ENCODE peak calls at places on chromosomes 16 and 17, in nine cellular contexts. N is heart right ventricle, W is dorsolateral prefrontal cortex, T is ovary, B is uterus, Q is stomach, R is cardiac muscle cell, U is A673, A is HCT116. H is an unnamed sample. For H3K27me3, the result is how much of the 10 kb centered on the place peaks cover.

GRCh38 chr17:19320876-19321275 is 41.6 kb downstream of the B9D1 start:
- DNase-seq in N (no peak), W (peak), T (peak), B (no peak), Q (no peak), R (no peak), U (no peak), A (no peak), H (no peak)

GRCh38 chr17:49687878-49688491 is 10.1 kb upstream of the SPOP start:
- DNase-seq in N (no peak), W (no peak), T (no peak), B (no peak), Q (no peak), R (no peak), U (peak), A (no peak), H (no peak)

GRCh38 chr17:32484628-32485027 is 2.2 kb upstream of the CDK5R1 start:
- DNase-seq in N (no peak), W (no peak), T (peak), B (no peak), Q (no peak), R (no peak), U (no peak), A (no peak), H (no peak)

GRCh38 chr16:50946606-50947005 is 204.5 kb downstream of the SALL1 start:
- DNase-seq in N (no peak), W (no peak), T (no peak), B (no peak), Q (no peak), R (no peak), U (no peak), A (no peak), H (no peak)

GRCh38 chr17:76048711-76049110 is 21.6 kb upstream of the EVPL start:
- DNase-seq in N (no peak), W (no peak), T (no peak), B (no peak), Q (no peak), R (no peak), U (peak), A (no peak), H (no peak)

GRCh38 chr17:11245792-11246191 is 4.8 kb downstream of the SHISA6 start:
- DNase-seq in N (no peak), W (no peak), T (no peak), B (no peak), Q (no peak), R (no peak), U (peak), A (no peak), H (no peak)

GRCh38 chr17:44911133-44912001 is 3.9 kb downstream of the GFAP start:
- DNase-seq in N (peak), W (peak), T (peak), B (peak), Q (peak), R (peak), U (peak), A (peak), H (no peak)

GRCh38 chr17:45775148-45775547 is 9.0 kb upstream of the CRHR1 start:
- DNase-seq in N (no peak), W (no peak), T (no peak), B (no peak), Q (no peak), R (no peak), U (no peak), A (no peak), H (no peak)

GRCh38 chr17:18961634-18962493 is 9.9 kb downstream of the SLC5A10 start:
- DNase-seq in N (no peak), W (no peak), T (no peak), B (no peak), Q (no peak), R (no peak), U (no peak), A (no peak), H (no peak)

GRCh38 chr16:17173134-17173729 is 297.5 kb downstream of the XYLT1 start:
- DNase-seq in N (no peak), W (no peak), T (no peak), B (peak), Q (peak), R (no peak), U (no peak), A (no peak), H (no peak)

GRCh38 chr16:4795181-4795827 is at the start of gene SMIM22:
- DNase-seq in N (no peak), W (no peak), T (no peak), B (no peak), Q (peak), R (no peak), U (no peak), A (no peak), H (no peak)

GRCh38 chr17:14886200-14886739 is 378.9 kb downstream of the PMP22 start:
- DNase-seq in N (no peak), W (no peak), T (no peak), B (no peak), Q (no peak), R (peak), U (peak), A (no peak), H (no peak)

GRCh38 chr16:8458481-8458880 is 131.8 kb downstream of the TMEM114 start:
- DNase-seq in N (no peak), W (no peak), T (no peak), B (no peak), Q (no peak), R (no peak), U (no peak), A (no peak), H (no peak)

GRCh38 chr17:81573794-81574642 is 21.9 kb upstream of the FAAP100 start:
- DNase-seq in N (no peak), W (no peak), T (no peak), B (no peak), Q (no peak), R (no peak), U (no peak), A (no peak), H (no peak)

GRCh38 chr17:67481808-67482207 is 104.7 kb downstream of the PITPNC1 start:
- DNase-seq in N (no peak), W (no peak), T (no peak), B (no peak), Q (no peak), R (no peak), U (peak), A (no peak), H (no peak)

GRCh38 chr16:30377050-30377811 is 2.6 kb downstream of the MYL11 start:
- DNase-seq in N (no peak), W (no peak), T (no peak), B (no peak), Q (no peak), R (no peak), U (no peak), A (no peak), H (no peak)

GRCh38 chr17:68011199-68011665 is 15.0 kb upstream of the C17orf58 start:
- DNase-seq in N (peak), W (peak), T (no peak), B (no peak), Q (peak), R (peak), U (no peak), A (no peak), H (no peak)

GRCh38 chr17:54944796-54945195 is 23.7 kb downstream of the COX11 start:
- DNase-seq in N (no peak), W (no peak), T (no peak), B (no peak), Q (no peak), R (no peak), U (no peak), A (no peak), H (no peak)

GRCh38 chr16:81831722-81832126 is 52.6 kb downstream of the PLCG2 start:
- DNase-seq in N (peak), W (peak), T (no peak), B (peak), Q (peak), R (no peak), U (no peak), A (no peak), H (no peak)

GRCh38 chr16:25007284-25007984 is 7.7 kb downstream of the ARHGAP17 start:
- DNase-seq in N (no peak), W (no peak), T (no peak), B (no peak), Q (no peak), R (no peak), U (no peak), A (no peak), H (no peak)

GRCh38 chr17:66123163-66123562 is 68.8 kb downstream of the CEP112 start:
- DNase-seq in N (no peak), W (no peak), T (no peak), B (no peak), Q (no peak), R (peak), U (peak), A (peak), H (no peak)

GRCh38 chr16:56653218-56653617 is 1.5 kb downstream of the MT1B start:
- DNase-seq in N (no peak), W (no peak), T (no peak), B (no peak), Q (no peak), R (no peak), U (no peak), A (no peak), H (no peak)

GRCh38 chr17:16325964-16326363 is 27.3 kb downstream of the CENPV start:
- DNase-seq in N (no peak), W (no peak), T (no peak), B (no peak), Q (no peak), R (no peak), U (no peak), A (no peak), H (no peak)

GRCh38 chr17:16327018-16327417 is 26.3 kb downstream of the CENPV start:
- DNase-seq in N (no peak), W (no peak), T (no peak), B (no peak), Q (no peak), R (no peak), U (no peak), A (no peak), H (no peak)

DNA sequence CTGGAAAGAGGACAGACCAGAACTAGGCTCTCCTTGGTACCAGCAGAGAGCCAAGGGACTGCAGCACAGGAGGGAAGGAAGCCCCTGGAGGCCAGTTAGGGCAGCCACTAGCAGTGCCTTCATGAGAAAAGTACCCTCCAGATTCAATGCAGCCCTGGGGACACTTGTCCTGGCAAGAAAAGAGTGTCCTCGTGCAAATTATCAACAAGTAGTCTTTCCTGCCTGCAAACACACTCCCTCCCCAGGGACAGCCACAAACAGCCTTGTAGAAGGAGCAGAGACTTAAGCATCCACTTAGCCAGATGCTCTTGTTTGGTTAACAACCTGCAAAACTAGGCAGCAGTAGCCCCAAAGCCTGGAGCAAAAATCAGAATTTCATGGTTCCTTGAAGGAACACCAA is 24.3 kb downstream of the CENPV start:
- DNase-seq in N (no peak), W (no peak), T (no peak), B (no peak), Q (no peak), R (no peak), U (peak), A (no peak), H (no peak)
- H3K4me3 ChIP-seq in N (no peak), W (no peak), T (no peak), B (no peak), Q (no peak), R (no peak), U (no peak), A (peak), H (no peak)

DNA sequence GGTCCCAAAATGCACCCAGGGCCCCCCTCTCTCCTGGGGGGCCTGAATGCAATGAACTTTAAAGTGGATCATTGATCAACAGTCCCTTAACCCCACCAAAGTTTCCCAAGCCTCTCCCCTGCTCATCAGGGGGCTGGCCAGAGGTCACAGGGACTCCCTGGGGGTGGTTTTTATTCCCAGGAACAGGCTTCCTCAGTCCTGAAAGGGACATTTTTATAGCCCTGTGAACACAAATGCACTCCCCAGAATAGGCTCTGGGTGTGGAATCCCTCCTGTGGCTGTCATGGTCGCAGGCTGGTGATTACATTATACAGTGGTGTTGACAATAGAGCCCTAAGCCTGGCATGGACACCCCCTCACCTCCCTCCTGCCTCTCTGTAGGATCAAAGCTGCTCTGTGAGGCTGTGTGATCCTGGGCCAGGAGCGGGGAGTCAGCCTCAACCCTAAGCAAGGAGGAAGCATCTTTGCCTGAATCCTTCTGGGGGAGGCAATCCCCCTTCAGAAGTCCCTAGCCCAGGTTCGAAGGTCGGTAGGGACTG is 1.4 kb upstream of the CA4 start:
- DNase-seq in N (no peak), W (no peak), T (no peak), B (no peak), Q (no peak), R (no peak), U (no peak), A (no peak), H (no peak)
- H3K27me3 ChIP-seq in N (under half), W (under half), T (under half), B (under half), Q (half or more), R (half or more), U (under half), A (under half), H (under half)

DNA sequence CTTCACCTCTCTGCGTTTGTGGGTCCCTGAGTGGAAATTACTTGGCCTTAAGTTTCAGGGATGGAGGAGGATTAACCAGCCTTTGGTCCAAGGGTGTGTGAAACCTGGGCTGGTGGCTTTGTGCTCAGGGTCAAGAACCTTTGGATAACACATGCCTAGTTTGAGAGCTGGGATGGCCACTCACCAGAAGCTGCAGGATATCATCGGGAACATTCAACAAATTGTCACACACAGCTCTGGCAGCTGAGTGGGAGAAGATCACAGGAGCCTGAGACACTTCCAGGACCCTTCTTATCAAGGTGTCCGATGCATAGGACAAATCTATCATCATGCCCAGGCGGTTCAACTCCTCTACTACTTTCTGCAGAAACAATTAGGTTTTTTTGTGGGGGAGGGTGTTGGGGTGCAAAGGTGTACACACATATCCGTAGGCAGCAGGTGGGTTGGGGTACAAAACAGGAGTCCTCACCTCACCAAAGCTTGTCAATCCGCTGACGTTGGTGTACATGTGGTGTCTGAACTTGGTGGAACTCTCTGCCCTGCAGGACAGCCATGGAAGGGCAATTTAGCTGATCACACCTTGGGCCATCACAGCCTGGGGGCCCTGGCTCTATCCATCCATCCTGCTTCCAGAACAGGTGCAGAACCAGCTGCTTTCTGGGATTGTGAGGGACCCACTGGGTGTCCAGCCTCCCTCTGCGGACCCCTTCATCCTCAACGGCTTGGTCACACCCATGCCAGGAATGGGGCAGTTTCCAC is 2.7 kb downstream of the DPEP3 start:
- DNase-seq in N (no peak), W (no peak), T (no peak), B (no peak), Q (no peak), R (no peak), U (no peak), A (no peak), H (no peak)
- TF ChIP-seq CTCF in N (no peak), W (no peak), T (no peak), B (no peak), Q (no peak), R (no peak), U (no peak), A (no peak), H (no peak)

DNA sequence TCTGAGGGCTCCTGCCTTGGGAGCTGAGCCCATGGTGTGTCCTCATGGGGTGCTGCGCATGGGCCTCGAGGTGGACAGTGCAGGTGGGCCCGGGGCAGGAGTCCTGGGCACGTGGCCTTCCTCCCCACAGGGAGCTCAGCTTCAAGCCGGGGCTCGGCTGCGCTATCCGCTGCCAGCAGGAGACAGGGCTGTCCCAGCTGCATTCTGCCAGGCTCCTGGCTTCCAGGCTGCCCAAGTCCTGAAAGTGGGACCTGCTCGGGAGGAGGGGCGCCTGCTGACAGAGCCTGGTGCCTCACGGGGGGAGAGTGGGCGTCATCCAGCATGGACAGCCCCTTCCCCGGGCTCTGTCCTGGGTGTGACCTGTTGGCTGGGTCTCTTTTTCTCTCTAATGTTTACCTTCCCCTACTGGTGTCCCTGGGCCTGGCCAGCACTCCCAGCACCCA is 7.1 kb downstream of the TRAF7 start:
- DNase-seq in N (no peak), W (no peak), T (no peak), B (no peak), Q (no peak), R (no peak), U (no peak), A (no peak), H (no peak)
- H3K4me3 ChIP-seq in N (no peak), W (no peak), T (no peak), B (no peak), Q (no peak), R (no peak), U (no peak), A (peak), H (no peak)